ENCODE peak calls at places on chromosomes 7 and 10, in eight cellular contexts. U is HCT116, X is GM23338, C is endothelial cell of umbilical vein, J is H1, T is HepG2, V is GM12878, F is K562. D is an unnamed sample.

GRCh38 chr7:12434012-12434642 is 30.5 kb upstream of the VWDE start:
- DNase-seq in F (no peak), U (no peak), C (peak), J (no peak), V (no peak), X (peak), T (no peak), D (no peak)

GRCh38 chr10:72319416-72320254 is 35.1 kb downstream of the DNAJB12 start:
- DNase-seq in X (peak), U (peak), T (peak), C (peak), F (peak), V (no peak), J (no peak), D (no peak)

GRCh38 chr10:123974406-123974805 is 82.8 kb upstream of the CPXM2 start:
- DNase-seq in U (peak), V (no peak), C (peak), J (no peak), F (peak), X (no peak), T (no peak), D (no peak)

GRCh38 chr7:45990276-45990675 is 69.2 kb upstream of the IGFBP3 start:
- DNase-seq in X (no peak), F (no peak), V (no peak), U (no peak), T (no peak), C (no peak), J (no peak), D (no peak)

GRCh38 chr7:66140924-66141323 is 26.3 kb downstream of the CRCP start:
- DNase-seq in C (peak), J (no peak), T (no peak), X (peak), U (no peak), F (no peak), V (no peak), D (no peak)

GRCh38 chr10:8350250-8350967 is 295.9 kb downstream of the GATA3 start:
- DNase-seq in X (no peak), C (no peak), V (no peak), F (no peak), J (no peak), T (no peak), U (no peak), D (no peak)

GRCh38 chr7:18313970-18314369 is 181.6 kb upstream of the HDAC9 start:
- DNase-seq in J (no peak), T (no peak), X (no peak), V (no peak), C (no peak), U (no peak), F (no peak), D (no peak)

GRCh38 chr10:60434418-60435046 is 44.9 kb upstream of the ANK3 start:
- DNase-seq in F (peak), C (peak), X (peak), T (peak), J (no peak), U (peak), V (no peak), D (no peak)

GRCh38 chr7:151351027-151351426 is 9.4 kb downstream of the NUB1 start:
- DNase-seq in T (no peak), J (no peak), F (peak), C (no peak), X (peak), V (no peak), U (no peak), D (no peak)

GRCh38 chr7:15158141-15158810 is 255.7 kb upstream of the DGKB start:
- DNase-seq in T (no peak), U (no peak), J (no peak), F (no peak), C (peak), V (no peak), X (no peak), D (peak)

GRCh38 chr10:124745678-124746077 is 1.5 kb upstream of the FAM53B start:
- DNase-seq in J (no peak), X (peak), U (peak), C (peak), T (peak), V (no peak), F (peak), D (no peak)

GRCh38 chr10:30857803-30858202 is 173.9 kb downstream of the ZNF438 start:
- DNase-seq in C (peak), J (no peak), X (no peak), U (no peak), T (no peak), F (no peak), V (no peak), D (no peak)

GRCh38 chr7:1675036-1675671 is 5.1 kb downstream of the ELFN1 start:
- DNase-seq in J (no peak), T (no peak), U (no peak), F (no peak), X (no peak), V (no peak), C (no peak), D (no peak)

GRCh38 chr10:21171197-21171935 is 274.3 kb upstream of the NEBL start:
- DNase-seq in V (no peak), J (no peak), F (peak), U (peak), T (no peak), X (peak), C (no peak), D (no peak)

GRCh38 chr7:47647213-47647985 is 65.5 kb upstream of the TNS3 start:
- DNase-seq in U (no peak), V (no peak), T (no peak), J (no peak), X (no peak), C (no peak), F (no peak), D (no peak)

GRCh38 chr10:57579926-57580325 is 687.8 kb downstream of the IPMK start:
- DNase-seq in C (no peak), T (peak), V (no peak), X (peak), F (no peak), J (peak), U (no peak), D (no peak)

GRCh38 chr7:18041202-18041601 is 13.6 kb upstream of the PRPS1L1 start:
- DNase-seq in J (no peak), V (no peak), T (no peak), X (no peak), U (no peak), C (no peak), F (no peak), D (no peak)

GRCh38 chr10:109889867-109890266 is 33.4 kb downstream of the XPNPEP1 start:
- DNase-seq in V (no peak), T (no peak), U (no peak), J (no peak), C (peak), X (no peak), F (no peak), D (no peak)

GRCh38 chr7:83850037-83850619 is 201.2 kb upstream of the SEMA3E start:
- DNase-seq in X (no peak), V (no peak), C (no peak), F (no peak), T (no peak), U (no peak), J (no peak), D (no peak)

GRCh38 chr10:43221419-43222293 is 45.2 kb downstream of the RASGEF1A start:
- DNase-seq in F (no peak), C (no peak), U (no peak), T (peak), V (no peak), J (no peak), X (peak), D (no peak)

DNA sequence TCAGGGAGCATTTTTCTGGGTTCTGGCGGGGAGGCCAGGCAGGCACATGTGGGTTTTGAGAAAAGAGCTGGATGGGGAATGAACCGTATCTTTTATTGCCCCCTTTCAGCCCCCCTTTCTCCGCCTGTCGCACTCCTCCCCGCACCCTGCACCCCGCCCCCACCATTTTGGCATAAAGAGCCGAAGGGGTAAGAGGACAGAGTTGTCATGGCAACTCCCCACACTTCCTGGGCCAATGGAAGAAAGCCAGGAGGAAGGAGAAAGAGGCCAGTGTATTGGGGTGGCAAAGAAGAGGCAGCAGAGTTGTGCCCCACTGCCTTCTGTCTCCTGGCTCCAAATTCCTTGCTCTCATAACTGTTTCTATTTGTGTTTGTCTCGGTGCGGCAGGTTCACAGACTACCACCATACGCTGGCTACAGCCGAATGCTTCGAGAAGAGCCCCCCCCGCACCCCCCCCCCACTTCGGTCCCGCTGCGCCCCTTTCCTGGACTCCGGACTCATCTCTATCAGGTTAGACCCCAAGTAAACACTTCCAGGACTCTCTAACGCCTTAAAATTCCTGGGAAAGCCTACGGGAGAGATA is 3.4 kb downstream of the KCNIP2 start:
- DNase-seq in U (no peak), V (no peak), C (no peak), J (no peak), X (peak), F (peak), T (no peak), D (no peak)
- H3K27ac ChIP-seq in U (peak), V (no peak), C (no peak), J (no peak), X (no peak), F (no peak), T (no peak), D (no peak)

DNA sequence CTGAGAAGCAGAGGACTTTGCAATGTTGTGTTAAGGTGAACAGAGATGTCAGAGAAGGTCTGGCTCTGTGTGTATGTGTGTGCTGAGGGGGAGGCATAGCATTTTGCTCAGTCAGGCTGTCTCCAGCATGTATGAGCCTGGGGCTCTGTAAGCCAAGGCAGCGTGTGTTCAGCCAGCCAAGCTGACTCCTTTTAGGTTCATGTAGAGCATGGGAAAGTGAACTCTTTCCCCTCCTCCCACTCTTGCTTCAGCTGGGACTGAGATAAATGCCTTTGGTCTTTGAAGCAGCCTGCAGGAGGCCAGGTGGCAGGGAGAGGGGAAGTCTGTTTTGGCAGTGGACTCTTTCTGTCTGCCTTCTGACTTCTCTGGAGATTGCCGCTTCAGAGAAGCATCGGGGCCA is 3.8 kb downstream of the SFXN2 start:
- DNase-seq in T (peak), X (peak), V (no peak), J (no peak), F (no peak), C (peak), U (no peak), D (peak)
- TF ChIP-seq POLR2AphosphoS5 in T (no peak), X (no peak), V (no peak), J (no peak), F (peak), C (no peak), U (no peak), D (no peak)

GRCh38 chr10:27745719-27746363 is at the start of gene MKX:
- DNase-seq in C (peak), V (no peak), X (peak), F (no peak), U (no peak), T (no peak), J (no peak), D (no peak)
- TF ChIP-seq EZH2 in C (peak), V (no peak), X (no peak), F (no peak), U (no peak), T (no peak), J (no peak), D (no peak)

GRCh38 chr7:28700790-28701203 is 257.3 kb downstream of the TRIL start:
- DNase-seq in C (no peak), F (no peak), U (no peak), X (no peak), V (no peak), T (no peak), J (no peak), D (no peak)

GRCh38 chr7:28705350-28705749 is 252.8 kb downstream of the TRIL start:
- DNase-seq in C (no peak), V (peak), T (no peak), F (no peak), U (no peak), X (no peak), J (no peak), D (no peak)

GRCh38 chr7:28701731-28702130 is 256.4 kb downstream of the TRIL start:
- DNase-seq in V (no peak), T (no peak), J (no peak), C (no peak), X (no peak), F (no peak), U (no peak), D (no peak)

GRCh38 chr7:28700084-28700483 is 258.0 kb downstream of the TRIL start:
- DNase-seq in X (no peak), J (no peak), T (no peak), F (no peak), U (no peak), C (no peak), V (no peak), D (no peak)

GRCh38 chr7:28703054-28703765 is 254.9 kb downstream of the TRIL start:
- DNase-seq in X (no peak), F (no peak), U (no peak), T (no peak), C (no peak), J (no peak), V (no peak), D (no peak)
- H3K27ac ChIP-seq in X (no peak), F (no peak), U (no peak), T (no peak), C (no peak), J (no peak), V (no peak), D (no peak)

GRCh38 chr7:7792089-7792488 is 73.7 kb upstream of the RPA3 start:
- DNase-seq in X (no peak), U (no peak), V (no peak), C (no peak), J (no peak), F (no peak), T (no peak), D (no peak)
- TF ChIP-seq POLR2AphosphoS5 in X (no peak), U (no peak), V (no peak), C (no peak), J (no peak), F (no peak), T (no peak), D (no peak)

GRCh38 chr7:108455833-108456677 is at the start of gene NRCAM:
- DNase-seq in C (peak), J (peak), F (peak), V (no peak), X (peak), U (no peak), T (no peak), D (no peak)
- TF ChIP-seq EZH2 in C (no peak), J (no peak), F (no peak), V (no peak), X (no peak), U (no peak), T (no peak), D (no peak)

GRCh38 chr10:89553064-89553734 is 17.8 kb upstream of the SLC16A12 start:
- DNase-seq in C (peak), V (no peak), U (peak), T (peak), J (no peak), X (no peak), F (no peak), D (no peak)
- H3K27ac ChIP-seq in C (no peak), V (no peak), U (peak), T (no peak), J (no peak), X (no peak), F (no peak), D (no peak)

D was measured in SK-N-MC.